ENCODE peak calls at places on chromosomes 2 and 18, in nine cellular contexts. V is GM06990; E is AG09309; Y is fibroblast of mammary gland; X is Calu3; R is A549; T is sigmoid colon; A is natural killer cell; I is CD4-positive, alpha-beta T cell. Q is an unnamed sample.

GRCh38 chr18:27184115-27185024 is 738 bp downstream of the CHST9 start:
- DNase-seq in T (no peak), V (peak; percentile 1), I (no peak), R (no peak), X (peak; percentile 36), Y (no peak), E (no peak), A (no peak), Q (no peak)

GRCh38 chr2:237732790-237733349 is 65.7 kb upstream of the RBM44 start:
- DNase-seq in I (no peak), X (no peak), R (no peak), Y (no peak), E (no peak), A (no peak), T (peak; percentile 71), V (no peak), Q (no peak)

GRCh38 chr18:13260927-13261471 is 42.4 kb downstream of the LDLRAD4 start:
- DNase-seq in R (no peak), V (no peak), I (no peak), A (no peak), X (no peak), Y (no peak), T (no peak), E (no peak), Q (no peak)

GRCh38 chr18:79522451-79523220 is 126.9 kb downstream of the NFATC1 start:
- DNase-seq in A (peak; percentile 22), E (no peak), R (no peak), V (peak; percentile 44), X (no peak), I (peak; percentile 59), T (peak; percentile 64), Y (no peak), Q (peak; percentile 39)

GRCh38 chr2:191617589-191617988 is 60.3 kb upstream of the NABP1 start:
- DNase-seq in I (peak; percentile 15), E (no peak), Y (no peak), X (peak; percentile 42), A (no peak), V (peak; percentile 55), T (no peak), R (no peak), Q (no peak)

GRCh38 chr2:215548714-215549113 is 112.8 kb upstream of the FN1 start:
- DNase-seq in X (no peak), V (no peak), A (no peak), Y (no peak), T (no peak), I (no peak), R (no peak), E (no peak), Q (no peak)

GRCh38 chr2:72278046-72278445 is 130.4 kb upstream of the CYP26B1 start:
- DNase-seq in V (no peak), E (no peak), T (no peak), I (no peak), Y (peak; percentile 68), X (no peak), A (no peak), R (no peak), Q (no peak)

GRCh38 chr2:12697617-12698016 is 19.1 kb upstream of the TRIB2 start:
- DNase-seq in Y (no peak), T (no peak), I (no peak), V (no peak), X (no peak), R (no peak), A (no peak), E (no peak), Q (no peak)

GRCh38 chr2:68045337-68045736 is 17.5 kb downstream of the C1D start:
- DNase-seq in Y (no peak), T (no peak), I (no peak), E (no peak), R (no peak), A (no peak), V (no peak), X (no peak), Q (no peak)

GRCh38 chr2:216112926-216113325 is 3.8 kb downstream of the XRCC5 start:
- DNase-seq in I (no peak), Y (no peak), R (no peak), T (no peak), V (no peak), A (no peak), X (no peak), E (no peak), Q (no peak)

GRCh38 chr2:53964237-53964952 is 6.4 kb downstream of the PSME4 start:
- DNase-seq in R (no peak), X (no peak), T (no peak), V (no peak), I (no peak), E (no peak), A (no peak), Y (no peak), Q (no peak)

GRCh38 chr2:53970095-53970897 is 497 bp downstream of the PSME4 start:
- DNase-seq in Y (peak; percentile 34), I (peak; percentile 5), V (peak; percentile 69), A (peak; percentile 37), X (peak; percentile 40), R (peak; percentile 35), E (no peak), T (peak; percentile 74), Q (no peak)

GRCh38 chr2:53964987-53965687 is 5.7 kb downstream of the PSME4 start:
- DNase-seq in T (no peak), A (no peak), V (no peak), E (no peak), X (no peak), R (no peak), Y (no peak), I (no peak), Q (no peak)

GRCh38 chr2:53970898-53971681 is at the start of gene PSME4:
- DNase-seq in E (no peak), A (peak; percentile 94), T (peak; percentile 97), Y (peak; percentile 72), I (peak; percentile 94), X (peak; percentile 96), V (peak; percentile 91), R (peak; percentile 92), Q (peak; percentile 91)

DNA sequence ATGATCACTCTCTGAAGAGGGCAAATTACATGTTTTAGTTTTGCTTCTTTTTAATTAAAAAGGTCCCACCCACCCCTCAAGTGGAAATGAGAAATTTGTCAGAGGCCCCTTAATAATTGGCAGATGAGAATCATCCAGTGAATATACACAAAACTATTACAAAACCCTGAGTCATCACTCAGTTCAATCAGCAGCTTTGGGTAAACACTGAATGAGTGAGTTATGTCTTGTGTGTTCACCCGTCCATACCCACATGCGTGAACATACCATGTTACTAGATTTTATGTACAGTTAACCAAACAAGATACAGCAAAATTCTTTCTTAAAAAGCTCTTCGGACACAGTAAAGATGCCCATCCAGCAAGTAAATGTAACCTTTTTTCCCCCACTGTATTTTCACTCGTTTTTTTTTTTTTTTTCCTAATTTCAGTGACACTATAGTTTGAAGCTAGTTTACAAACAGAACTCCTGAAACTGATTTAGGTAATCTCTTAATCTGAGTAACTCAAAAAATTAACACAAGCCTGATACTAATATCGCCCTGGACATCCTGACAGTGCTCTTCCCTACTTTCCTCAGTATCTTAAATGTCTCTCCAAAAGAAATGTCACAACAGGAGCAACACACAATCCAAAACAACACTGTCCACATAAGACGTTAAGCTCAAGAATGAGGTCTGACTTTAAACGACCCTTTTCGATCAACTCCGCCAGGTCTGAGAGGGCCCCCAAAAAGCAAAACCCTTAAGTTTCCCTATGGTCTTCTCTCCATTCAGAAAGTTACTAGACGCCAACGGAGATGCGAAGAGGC is 1.3 kb downstream of the PSME4 start:
- DNase-seq in X (peak; percentile 21), V (peak; percentile 47), A (no peak), T (no peak), E (peak; percentile 38), Y (peak; percentile 91), I (no peak), R (peak; percentile 74), Q (no peak)
- TF ChIP-seq CTCF in X (no peak), V (no peak), A (no peak), T (no peak), E (no peak), Y (no peak), I (no peak), R (no peak), Q (no peak)

GRCh38 chr2:218908721-218909619 is 28.3 kb downstream of the WNT10A start:
- DNase-seq in V (peak; percentile 94), E (peak; percentile 37), T (peak; percentile 94), X (peak; percentile 94), I (peak; percentile 82), R (peak; percentile 91), Y (peak; percentile 90), A (peak; percentile 86), Q (peak; percentile 81)
- TF ChIP-seq CTCF in V (no peak), E (no peak), T (no peak), X (no peak), I (no peak), R (no peak), Y (no peak), A (no peak), Q (no peak)

GRCh38 chr18:52716926-52717325 is 376.9 kb downstream of the DCC start:
- DNase-seq in V (no peak), E (no peak), T (no peak), R (peak; percentile 5), Y (peak; percentile 16), I (no peak), A (no peak), X (no peak), Q (no peak)
- TF ChIP-seq CTCF in V (no peak), E (no peak), T (peak; percentile 29), R (peak; percentile 14), Y (no peak), I (no peak), A (no peak), X (no peak), Q (no peak)

DNA sequence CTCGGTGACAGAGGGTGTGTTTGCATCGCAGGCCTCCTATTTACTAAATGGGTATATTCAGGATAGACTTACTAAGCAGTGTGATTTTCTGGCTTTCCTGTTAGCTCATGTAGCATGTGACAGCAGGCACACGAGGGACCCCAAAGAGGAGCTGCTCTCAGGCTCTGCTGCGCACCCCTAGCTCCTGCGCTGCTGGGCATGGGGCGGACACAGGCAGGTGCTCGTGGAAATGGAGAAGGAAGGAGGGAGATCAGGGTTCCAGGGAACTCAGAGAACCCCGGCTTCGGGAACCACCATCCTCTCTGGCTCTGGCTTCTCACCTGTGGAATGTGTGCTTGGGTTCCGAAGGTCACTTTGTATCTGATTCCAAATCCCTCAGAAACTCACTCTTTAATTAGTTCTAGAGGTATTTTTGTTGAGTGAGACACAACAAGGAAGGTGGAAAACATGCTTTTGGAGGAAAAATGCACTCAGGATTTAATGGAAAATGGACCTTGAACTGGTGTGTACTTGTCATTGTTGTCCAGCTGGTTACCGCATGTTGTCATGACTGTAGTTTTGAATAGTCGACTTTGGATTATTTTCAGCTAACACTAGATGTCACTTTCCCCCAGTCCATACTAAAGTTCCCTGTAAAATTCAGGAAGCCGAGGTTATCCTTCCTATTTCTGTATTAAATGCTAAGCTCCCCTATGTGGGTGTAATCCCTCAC is 3.5 kb downstream of the SNTG2 start:
- DNase-seq in Y (peak; percentile 23), E (no peak), R (no peak), T (no peak), V (no peak), X (no peak), A (no peak), I (no peak), Q (no peak)
- TF ChIP-seq CTCF in Y (peak; percentile 19), E (peak; percentile 47), R (peak; percentile 27), T (no peak), V (no peak), X (no peak), A (no peak), I (no peak), Q (no peak)

GRCh38 chr2:36318547-36318946 is 37.0 kb upstream of the CRIM1 start:
- DNase-seq in X (no peak), V (no peak), T (no peak), I (no peak), E (no peak), A (no peak), Y (peak; percentile 20), R (no peak), Q (no peak)
- TF ChIP-seq CTCF in X (no peak), V (no peak), T (no peak), I (no peak), E (peak; percentile 28), A (no peak), Y (peak; percentile 21), R (peak; percentile 16), Q (no peak)

Q was measured in CD14-positive monocyte.